ENCODE peak calls at places on chromosomes 12 and 14, in ten cellular contexts. One of them, this sample, is unnamed.

GRCh38 chr12:105729372-105729771 is 398.9 kb downstream of the C12orf75 start:
- DNase-seq in testis: no peak
- DNase-seq in tibial nerve: no peak
- DNase-seq in sigmoid colon: no peak
- DNase-seq in H1: no peak
- DNase-seq in heart left ventricle: no peak
- DNase-seq in A549: no peak
- DNase-seq in IMR-90: no peak
- DNase-seq in spleen: no peak
- DNase-seq in transverse colon: no peak
- DNase-seq in this sample: no peak

GRCh38 chr12:2794261-2794735 is 472 bp upstream of the FKBP4 start:
- DNase-seq in testis: peak
- DNase-seq in A549: no peak
- DNase-seq in IMR-90: no peak
- DNase-seq in tibial nerve: no peak
- DNase-seq in transverse colon: peak
- DNase-seq in heart left ventricle: no peak
- DNase-seq in sigmoid colon: no peak
- DNase-seq in spleen: peak
- DNase-seq in H1: peak
- DNase-seq in this sample: no peak

GRCh38 chr14:64891839-64892375 is 12.2 kb upstream of the SPTB start:
- DNase-seq in tibial nerve: no peak
- DNase-seq in sigmoid colon: no peak
- DNase-seq in transverse colon: peak
- DNase-seq in heart left ventricle: no peak
- DNase-seq in spleen: no peak
- DNase-seq in IMR-90: peak
- DNase-seq in testis: no peak
- DNase-seq in H1: no peak
- DNase-seq in A549: peak
- DNase-seq in this sample: no peak

GRCh38 chr14:21044106-21044618 is 2.0 kb downstream of the RNASE7 start:
- DNase-seq in testis: no peak
- DNase-seq in transverse colon: peak
- DNase-seq in sigmoid colon: no peak
- DNase-seq in tibial nerve: no peak
- DNase-seq in A549: no peak
- DNase-seq in H1: no peak
- DNase-seq in spleen: no peak
- DNase-seq in IMR-90: no peak
- DNase-seq in heart left ventricle: no peak
- DNase-seq in this sample: peak

GRCh38 chr12:125332900-125333299 is 267.7 kb downstream of the AACS start:
- DNase-seq in spleen: no peak
- DNase-seq in IMR-90: no peak
- DNase-seq in tibial nerve: no peak
- DNase-seq in sigmoid colon: no peak
- DNase-seq in transverse colon: no peak
- DNase-seq in heart left ventricle: no peak
- DNase-seq in A549: no peak
- DNase-seq in H1: peak
- DNase-seq in testis: no peak
- DNase-seq in this sample: no peak

GRCh38 chr14:75476274-75476995 is 45.8 kb upstream of the BATF start:
- DNase-seq in IMR-90: peak
- DNase-seq in A549: no peak
- DNase-seq in tibial nerve: no peak
- DNase-seq in H1: no peak
- DNase-seq in testis: peak
- DNase-seq in spleen: no peak
- DNase-seq in transverse colon: peak
- DNase-seq in sigmoid colon: peak
- DNase-seq in heart left ventricle: no peak
- DNase-seq in this sample: peak

GRCh38 chr12:52494518-52494917 is 1.5 kb upstream of the KRT6A start:
- DNase-seq in H1: no peak
- DNase-seq in tibial nerve: no peak
- DNase-seq in transverse colon: peak
- DNase-seq in spleen: no peak
- DNase-seq in sigmoid colon: peak
- DNase-seq in heart left ventricle: no peak
- DNase-seq in testis: peak
- DNase-seq in A549: no peak
- DNase-seq in IMR-90: no peak
- DNase-seq in this sample: no peak

GRCh38 chr12:53495903-53496751 is 3.1 kb downstream of the MAP3K12 start:
- DNase-seq in A549: peak
- DNase-seq in sigmoid colon: peak
- DNase-seq in spleen: no peak
- DNase-seq in IMR-90: peak
- DNase-seq in transverse colon: peak
- DNase-seq in tibial nerve: peak
- DNase-seq in testis: peak
- DNase-seq in H1: no peak
- DNase-seq in heart left ventricle: no peak
- DNase-seq in this sample: no peak

GRCh38 chr12:108312885-108313203 is 26.3 kb downstream of the CMKLR1 start:
- DNase-seq in spleen: no peak
- DNase-seq in IMR-90: no peak
- DNase-seq in sigmoid colon: peak
- DNase-seq in tibial nerve: no peak
- DNase-seq in A549: no peak
- DNase-seq in heart left ventricle: peak
- DNase-seq in H1: no peak
- DNase-seq in testis: peak
- DNase-seq in transverse colon: no peak
- DNase-seq in this sample: no peak

GRCh38 chr12:87935216-87935615 is 94.0 kb downstream of the C12orf50 start:
- DNase-seq in H1: no peak
- DNase-seq in transverse colon: no peak
- DNase-seq in testis: no peak
- DNase-seq in tibial nerve: no peak
- DNase-seq in heart left ventricle: no peak
- DNase-seq in sigmoid colon: no peak
- DNase-seq in A549: no peak
- DNase-seq in IMR-90: no peak
- DNase-seq in spleen: no peak
- DNase-seq in this sample: no peak

GRCh38 chr12:105262461-105263184 is 26.6 kb upstream of the APPL2 start:
- DNase-seq in heart left ventricle: no peak
- DNase-seq in H1: no peak
- DNase-seq in transverse colon: no peak
- DNase-seq in testis: no peak
- DNase-seq in sigmoid colon: no peak
- DNase-seq in tibial nerve: no peak
- DNase-seq in IMR-90: no peak
- DNase-seq in A549: no peak
- DNase-seq in spleen: no peak
- DNase-seq in this sample: no peak

GRCh38 chr12:109967383-109968031 is 28.7 kb downstream of the GIT2 start:
- DNase-seq in tibial nerve: no peak
- DNase-seq in sigmoid colon: no peak
- DNase-seq in IMR-90: no peak
- DNase-seq in H1: no peak
- DNase-seq in spleen: no peak
- DNase-seq in A549: no peak
- DNase-seq in transverse colon: no peak
- DNase-seq in heart left ventricle: no peak
- DNase-seq in testis: no peak
- DNase-seq in this sample: peak

GRCh38 chr12:104956870-104957301 is 1.2 kb downstream of the SLC41A2 start:
- DNase-seq in H1: no peak
- DNase-seq in spleen: no peak
- DNase-seq in testis: no peak
- DNase-seq in A549: no peak
- DNase-seq in transverse colon: no peak
- DNase-seq in sigmoid colon: no peak
- DNase-seq in IMR-90: peak
- DNase-seq in tibial nerve: no peak
- DNase-seq in heart left ventricle: no peak
- DNase-seq in this sample: no peak

GRCh38 chr14:31717294-31718085 is 156.3 kb downstream of the NUBPL start:
- DNase-seq in tibial nerve: no peak
- DNase-seq in IMR-90: no peak
- DNase-seq in spleen: no peak
- DNase-seq in sigmoid colon: no peak
- DNase-seq in heart left ventricle: no peak
- DNase-seq in transverse colon: no peak
- DNase-seq in testis: no peak
- DNase-seq in A549: no peak
- DNase-seq in H1: no peak
- DNase-seq in this sample: no peak

GRCh38 chr12:113655919-113656318 is 184.2 kb upstream of the LHX5 start:
- DNase-seq in transverse colon: no peak
- DNase-seq in heart left ventricle: no peak
- DNase-seq in A549: no peak
- DNase-seq in H1: no peak
- DNase-seq in testis: no peak
- DNase-seq in spleen: no peak
- DNase-seq in IMR-90: no peak
- DNase-seq in tibial nerve: no peak
- DNase-seq in sigmoid colon: no peak
- DNase-seq in this sample: no peak

GRCh38 chr12:104276192-104277131 is 27.1 kb upstream of the EID3 start:
- DNase-seq in transverse colon: no peak
- DNase-seq in tibial nerve: no peak
- DNase-seq in A549: no peak
- DNase-seq in spleen: no peak
- DNase-seq in sigmoid colon: no peak
- DNase-seq in IMR-90: no peak
- DNase-seq in H1: no peak
- DNase-seq in heart left ventricle: no peak
- DNase-seq in testis: no peak
- DNase-seq in this sample: no peak

GRCh38 chr14:56195727-56196126 is 77.5 kb downstream of the PELI2 start:
- DNase-seq in tibial nerve: peak
- DNase-seq in transverse colon: peak
- DNase-seq in H1: no peak
- DNase-seq in spleen: peak
- DNase-seq in IMR-90: peak
- DNase-seq in testis: no peak
- DNase-seq in heart left ventricle: no peak
- DNase-seq in sigmoid colon: no peak
- DNase-seq in A549: no peak
- DNase-seq in this sample: no peak

GRCh38 chr14:31527087-31527486 is 34.1 kb upstream of the NUBPL start:
- DNase-seq in A549: no peak
- DNase-seq in sigmoid colon: no peak
- DNase-seq in H1: no peak
- DNase-seq in heart left ventricle: no peak
- DNase-seq in transverse colon: no peak
- DNase-seq in IMR-90: no peak
- DNase-seq in testis: no peak
- DNase-seq in spleen: no peak
- DNase-seq in tibial nerve: no peak
- DNase-seq in this sample: no peak

DNA sequence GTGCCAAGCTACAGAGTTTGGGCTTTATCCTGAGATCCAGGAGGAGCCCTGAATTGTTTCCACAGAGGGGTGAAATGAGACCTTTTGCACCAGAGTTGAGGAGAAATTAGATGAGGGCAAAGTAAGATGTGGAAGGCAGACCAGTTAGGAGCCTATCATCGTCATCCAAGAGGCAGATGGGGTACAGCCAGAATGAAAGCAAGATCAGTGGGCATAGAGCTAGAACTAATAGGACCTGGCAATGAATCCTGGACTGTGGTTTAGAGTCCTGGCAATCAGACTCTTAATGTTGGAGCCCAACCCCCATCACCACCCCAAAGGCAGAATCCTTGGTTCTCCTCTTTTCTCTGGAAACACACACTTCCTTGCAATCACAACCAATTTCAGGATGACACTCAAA is 166.6 kb upstream of the HMGA2 start:
- DNase-seq in tibial nerve: no peak
- DNase-seq in A549: no peak
- DNase-seq in sigmoid colon: no peak
- DNase-seq in transverse colon: no peak
- DNase-seq in testis: no peak
- DNase-seq in spleen: no peak
- DNase-seq in heart left ventricle: no peak
- DNase-seq in IMR-90: no peak
- DNase-seq in H1: no peak
- DNase-seq in this sample: no peak
- H3K4me3 ChIP-seq in tibial nerve: no peak
- H3K4me3 ChIP-seq in A549: no peak
- H3K4me3 ChIP-seq in sigmoid colon: no peak
- H3K4me3 ChIP-seq in transverse colon: no peak
- H3K4me3 ChIP-seq in testis: no peak
- H3K4me3 ChIP-seq in spleen: no peak
- H3K4me3 ChIP-seq in heart left ventricle: no peak
- H3K4me3 ChIP-seq in IMR-90: no peak
- H3K4me3 ChIP-seq in H1: no peak
- H3K4me3 ChIP-seq in this sample: no peak

GRCh38 chr12:14416658-14417057 is 51.2 kb downstream of the ATF7IP start:
- DNase-seq in H1: no peak
- DNase-seq in IMR-90: peak
- DNase-seq in sigmoid colon: no peak
- DNase-seq in testis: no peak
- DNase-seq in transverse colon: no peak
- DNase-seq in tibial nerve: no peak
- DNase-seq in spleen: no peak
- DNase-seq in A549: no peak
- DNase-seq in heart left ventricle: no peak
- DNase-seq in this sample: no peak
- H3K27ac ChIP-seq in H1: no peak
- H3K27ac ChIP-seq in IMR-90: no peak
- H3K27ac ChIP-seq in sigmoid colon: no peak
- H3K27ac ChIP-seq in testis: no peak
- H3K27ac ChIP-seq in transverse colon: peak
- H3K27ac ChIP-seq in tibial nerve: peak
- H3K27ac ChIP-seq in spleen: no peak
- H3K27ac ChIP-seq in A549: no peak
- H3K27ac ChIP-seq in heart left ventricle: peak
- H3K27ac ChIP-seq in this sample: no peak

GRCh38 chr14:100816950-100817901 is 8.7 kb upstream of the MEG3 start:
- DNase-seq in tibial nerve: no peak
- DNase-seq in IMR-90: no peak
- DNase-seq in transverse colon: no peak
- DNase-seq in A549: no peak
- DNase-seq in H1: no peak
- DNase-seq in testis: no peak
- DNase-seq in spleen: peak
- DNase-seq in heart left ventricle: no peak
- DNase-seq in sigmoid colon: no peak
- DNase-seq in this sample: no peak
- TF ChIP-seq POLR2A in tibial nerve: no peak
- TF ChIP-seq POLR2A in IMR-90: no peak
- TF ChIP-seq POLR2A in transverse colon: no peak
- TF ChIP-seq POLR2A in A549: no peak
- TF ChIP-seq POLR2A in H1: no peak
- TF ChIP-seq POLR2A in testis: no peak
- TF ChIP-seq POLR2A in spleen: no peak
- TF ChIP-seq POLR2A in heart left ventricle: no peak
- TF ChIP-seq POLR2A in sigmoid colon: no peak
- TF ChIP-seq POLR2A in this sample: no peak

DNA sequence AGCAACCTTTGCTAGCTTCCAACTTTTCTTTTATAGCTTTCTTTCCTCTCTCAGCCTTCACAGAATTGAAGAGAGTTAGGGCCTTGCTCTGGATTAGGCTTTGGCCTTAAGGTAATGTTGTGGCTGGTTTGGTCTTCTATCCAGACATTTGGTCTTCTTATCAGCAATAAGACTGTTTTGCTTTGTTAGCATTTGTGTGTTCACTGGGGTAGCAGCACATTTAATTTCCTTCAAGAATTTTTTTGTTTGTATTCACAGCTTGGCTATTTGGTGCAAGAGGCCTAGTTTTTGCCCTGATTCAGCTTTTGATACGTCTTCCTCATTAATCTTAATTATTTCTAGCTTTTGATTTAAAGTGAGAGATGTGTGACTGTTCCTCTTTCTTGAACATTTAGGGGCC is 130.8 kb downstream of the RAD51B start:
- DNase-seq in testis: no peak
- DNase-seq in IMR-90: no peak
- DNase-seq in H1: no peak
- DNase-seq in heart left ventricle: no peak
- DNase-seq in sigmoid colon: no peak
- DNase-seq in A549: no peak
- DNase-seq in transverse colon: no peak
- DNase-seq in tibial nerve: no peak
- DNase-seq in spleen: no peak
- DNase-seq in this sample: no peak
- H3K4me3 ChIP-seq in testis: no peak
- H3K4me3 ChIP-seq in IMR-90: no peak
- H3K4me3 ChIP-seq in H1: no peak
- H3K4me3 ChIP-seq in heart left ventricle: no peak
- H3K4me3 ChIP-seq in sigmoid colon: no peak
- H3K4me3 ChIP-seq in A549: no peak
- H3K4me3 ChIP-seq in transverse colon: no peak
- H3K4me3 ChIP-seq in tibial nerve: no peak
- H3K4me3 ChIP-seq in spleen: no peak
- H3K4me3 ChIP-seq in this sample: no peak

This sample was measured in right lobe of liver.